ENCODE peak calls at places on chromosomes 4 and X, in ten cellular contexts. H is activated naive CD8-positive, alpha-beta T cell treated with anti-CD3 and anti-CD28 coated beads, Interleukin-2, amount 50 U/mL, for 24 hours; E is K562; Z is A549; V is foreskin keratinocyte; D is heart left ventricle; U is stimulated activated naive CD8-positive, alpha-beta T cell treated with anti-CD3 and anti-CD28 coated beads, Interleukin-15, amount 100 ng/mL, for 72 hours; F is activated CD8-positive, alpha-beta memory T cell treated with anti-CD3 and anti-CD28 coated beads, Interleukin-2, amount 10 ng/mL, durations not matched to agents 7 days and 5 days; O is naive thymus-derived CD4-positive, alpha-beta T cell; W is upper lobe of left lung. R is an unnamed sample.

GRCh38 chr4:7087036-7087435 is 19.2 kb upstream of the GRPEL1 start:
- ATAC-seq in H (no peak), E (no peak), Z (no peak), V (peak; percentile 50), D (no peak), U (no peak), F (no peak), O (no peak), W (no peak), R (peak; percentile 66)

GRCh38 chrX:97030463-97030862 is 146.8 kb downstream of the RPA4 start:
- ATAC-seq in H (peak; percentile 79), E (no peak), Z (no peak), V (no peak), D (no peak), U (peak; percentile 55), F (no peak), O (no peak), W (no peak), R (no peak)

GRCh38 chrX:37846558-37846933 is 825 bp downstream of the DYNLT3 start:
- ATAC-seq in H (no peak), E (no peak), Z (no peak), V (peak; percentile 29), D (no peak), U (peak; percentile 36), F (peak; percentile 6), O (no peak), W (no peak), R (no peak)

GRCh38 chrX:100447563-100448397 is 37.7 kb upstream of the PCDH19 start:
- ATAC-seq in H (no peak), E (peak; percentile 71), Z (peak; percentile 82), V (peak; percentile 62), D (no peak), U (no peak), F (no peak), O (no peak), W (no peak), R (peak; percentile 41)

GRCh38 chr4:40216622-40217366 is 20.0 kb downstream of the RHOH start:
- ATAC-seq in H (peak; percentile 45), E (no peak), Z (no peak), V (no peak), D (no peak), U (peak; percentile 66), F (peak; percentile 17), O (no peak), W (no peak), R (no peak)

GRCh38 chr4:26431461-26432165 is 58.7 kb downstream of the CCKAR start:
- ATAC-seq in H (no peak), E (no peak), Z (no peak), V (no peak), D (no peak), U (no peak), F (no peak), O (no peak), W (no peak), R (no peak)

GRCh38 chr4:137125011-137125410 is 407.3 kb downstream of the PCDH18 start:
- ATAC-seq in H (no peak), E (no peak), Z (peak; percentile 26), V (peak; percentile 41), D (no peak), U (no peak), F (no peak), O (no peak), W (no peak), R (no peak)

GRCh38 chr4:152951348-152951747 is 15.2 kb downstream of the FHDC1 start:
- ATAC-seq in H (no peak), E (no peak), Z (no peak), V (no peak), D (no peak), U (no peak), F (no peak), O (no peak), W (no peak), R (no peak)

GRCh38 chr4:84218002-84218401 is 281.1 kb downstream of the NKX6-1 start:
- ATAC-seq in H (no peak), E (no peak), Z (no peak), V (no peak), D (no peak), U (no peak), F (no peak), O (no peak), W (no peak), R (no peak)

GRCh38 chr4:11487139-11487538 is 58.4 kb upstream of the HS3ST1 start:
- ATAC-seq in H (no peak), E (no peak), Z (no peak), V (no peak), D (no peak), U (no peak), F (no peak), O (peak; percentile 43), W (no peak), R (no peak)

GRCh38 chr4:89293299-89293698 is 14.3 kb downstream of the GPRIN3 start:
- ATAC-seq in H (no peak), E (no peak), Z (no peak), V (no peak), D (no peak), U (no peak), F (peak; percentile 7), O (no peak), W (no peak), R (no peak)

GRCh38 chr4:5127556-5127955 is 76.3 kb downstream of the STK32B start:
- ATAC-seq in H (no peak), E (no peak), Z (no peak), V (no peak), D (no peak), U (no peak), F (no peak), O (no peak), W (no peak), R (no peak)

GRCh38 chr4:141275834-141276233 is 55.1 kb downstream of the ZNF330 start:
- ATAC-seq in H (no peak), E (no peak), Z (no peak), V (peak; percentile 58), D (no peak), U (no peak), F (no peak), O (no peak), W (no peak), R (peak; percentile 26)

GRCh38 chr4:105677689-105678088 is 30.8 kb downstream of the INTS12 start:
- ATAC-seq in H (no peak), E (no peak), Z (no peak), V (no peak), D (no peak), U (no peak), F (no peak), O (no peak), W (no peak), R (no peak)

R was measured in esophagus mucosa.